ENCODE peak calls at places on chromosome 12, in ten cellular contexts. One of them, this sample, is unnamed.

GRCh38 chr12:46675736-46676135 is 150.1 kb downstream of the SLC38A4 start:
- DNase-seq in CD8-positive, alpha-beta memory T cell: no peak
- DNase-seq in GM20000: peak
- DNase-seq in fibroblast of the conjunctiva: peak
- DNase-seq in body of pancreas: peak
- DNase-seq in iPS-NIHi11: peak
- DNase-seq in caudate nucleus: no peak
- DNase-seq in ovary: peak
- DNase-seq in left ventricle myocardium inferior: no peak
- DNase-seq in naive thymus-derived CD8-positive, alpha-beta T cell: no peak
- DNase-seq in this sample: no peak

GRCh38 chr12:59780605-59781135 is 184.8 kb downstream of the SLC16A7 start:
- DNase-seq in body of pancreas: peak
- DNase-seq in caudate nucleus: no peak
- DNase-seq in CD8-positive, alpha-beta memory T cell: no peak
- DNase-seq in fibroblast of the conjunctiva: peak
- DNase-seq in left ventricle myocardium inferior: no peak
- DNase-seq in iPS-NIHi11: peak
- DNase-seq in ovary: no peak
- DNase-seq in naive thymus-derived CD8-positive, alpha-beta T cell: no peak
- DNase-seq in GM20000: no peak
- DNase-seq in this sample: no peak

GRCh38 chr12:52947738-52948423 is 1.0 kb upstream of the KRT18 start:
- DNase-seq in left ventricle myocardium inferior: no peak
- DNase-seq in fibroblast of the conjunctiva: no peak
- DNase-seq in GM20000: no peak
- DNase-seq in CD8-positive, alpha-beta memory T cell: no peak
- DNase-seq in ovary: no peak
- DNase-seq in iPS-NIHi11: no peak
- DNase-seq in naive thymus-derived CD8-positive, alpha-beta T cell: no peak
- DNase-seq in caudate nucleus: no peak
- DNase-seq in body of pancreas: no peak
- DNase-seq in this sample: no peak

GRCh38 chr12:91074068-91074819 is 16.4 kb upstream of the KERA start:
- DNase-seq in left ventricle myocardium inferior: no peak
- DNase-seq in GM20000: no peak
- DNase-seq in body of pancreas: no peak
- DNase-seq in naive thymus-derived CD8-positive, alpha-beta T cell: no peak
- DNase-seq in caudate nucleus: no peak
- DNase-seq in fibroblast of the conjunctiva: no peak
- DNase-seq in iPS-NIHi11: no peak
- DNase-seq in CD8-positive, alpha-beta memory T cell: no peak
- DNase-seq in ovary: no peak
- DNase-seq in this sample: no peak

GRCh38 chr12:120267736-120268135 is 2.2 kb upstream of the PXN start:
- DNase-seq in naive thymus-derived CD8-positive, alpha-beta T cell: no peak
- DNase-seq in ovary: no peak
- DNase-seq in body of pancreas: no peak
- DNase-seq in fibroblast of the conjunctiva: no peak
- DNase-seq in GM20000: no peak
- DNase-seq in left ventricle myocardium inferior: no peak
- DNase-seq in caudate nucleus: no peak
- DNase-seq in CD8-positive, alpha-beta memory T cell: no peak
- DNase-seq in iPS-NIHi11: no peak
- DNase-seq in this sample: no peak

GRCh38 chr12:117151195-117152031 is 38.9 kb downstream of the FBXO21 start:
- DNase-seq in ovary: peak
- DNase-seq in CD8-positive, alpha-beta memory T cell: no peak
- DNase-seq in body of pancreas: peak
- DNase-seq in caudate nucleus: no peak
- DNase-seq in fibroblast of the conjunctiva: peak
- DNase-seq in naive thymus-derived CD8-positive, alpha-beta T cell: no peak
- DNase-seq in left ventricle myocardium inferior: peak
- DNase-seq in iPS-NIHi11: peak
- DNase-seq in GM20000: no peak
- DNase-seq in this sample: peak

GRCh38 chr12:76329163-76329562 is 19.1 kb downstream of the BBS10 start:
- DNase-seq in naive thymus-derived CD8-positive, alpha-beta T cell: no peak
- DNase-seq in CD8-positive, alpha-beta memory T cell: no peak
- DNase-seq in ovary: no peak
- DNase-seq in iPS-NIHi11: peak
- DNase-seq in fibroblast of the conjunctiva: peak
- DNase-seq in caudate nucleus: no peak
- DNase-seq in GM20000: no peak
- DNase-seq in left ventricle myocardium inferior: no peak
- DNase-seq in body of pancreas: no peak
- DNase-seq in this sample: no peak

GRCh38 chr12:69910739-69911138 is 85.7 kb downstream of the MYRFL start:
- DNase-seq in naive thymus-derived CD8-positive, alpha-beta T cell: no peak
- DNase-seq in body of pancreas: no peak
- DNase-seq in caudate nucleus: no peak
- DNase-seq in CD8-positive, alpha-beta memory T cell: no peak
- DNase-seq in left ventricle myocardium inferior: no peak
- DNase-seq in ovary: no peak
- DNase-seq in fibroblast of the conjunctiva: no peak
- DNase-seq in iPS-NIHi11: no peak
- DNase-seq in GM20000: no peak
- DNase-seq in this sample: no peak

GRCh38 chr12:111806304-111806703 is 35.7 kb upstream of the MAPKAPK5 start:
- DNase-seq in left ventricle myocardium inferior: no peak
- DNase-seq in fibroblast of the conjunctiva: no peak
- DNase-seq in caudate nucleus: no peak
- DNase-seq in naive thymus-derived CD8-positive, alpha-beta T cell: no peak
- DNase-seq in CD8-positive, alpha-beta memory T cell: no peak
- DNase-seq in ovary: no peak
- DNase-seq in body of pancreas: no peak
- DNase-seq in iPS-NIHi11: no peak
- DNase-seq in GM20000: no peak
- DNase-seq in this sample: no peak

GRCh38 chr12:1574863-1575254 is 19.5 kb downstream of the FBXL14 start:
- DNase-seq in left ventricle myocardium inferior: no peak
- DNase-seq in caudate nucleus: no peak
- DNase-seq in naive thymus-derived CD8-positive, alpha-beta T cell: no peak
- DNase-seq in iPS-NIHi11: no peak
- DNase-seq in ovary: no peak
- DNase-seq in fibroblast of the conjunctiva: no peak
- DNase-seq in body of pancreas: no peak
- DNase-seq in GM20000: no peak
- DNase-seq in CD8-positive, alpha-beta memory T cell: no peak
- DNase-seq in this sample: no peak

GRCh38 chr12:62832528-62832927 is 102.4 kb downstream of the PPM1H start:
- DNase-seq in iPS-NIHi11: no peak
- DNase-seq in CD8-positive, alpha-beta memory T cell: no peak
- DNase-seq in left ventricle myocardium inferior: no peak
- DNase-seq in ovary: no peak
- DNase-seq in fibroblast of the conjunctiva: no peak
- DNase-seq in naive thymus-derived CD8-positive, alpha-beta T cell: no peak
- DNase-seq in body of pancreas: no peak
- DNase-seq in caudate nucleus: no peak
- DNase-seq in GM20000: no peak
- DNase-seq in this sample: no peak

GRCh38 chr12:71584356-71584755 is 79.3 kb downstream of the ZFC3H1 start:
- DNase-seq in fibroblast of the conjunctiva: no peak
- DNase-seq in ovary: no peak
- DNase-seq in body of pancreas: no peak
- DNase-seq in naive thymus-derived CD8-positive, alpha-beta T cell: no peak
- DNase-seq in caudate nucleus: no peak
- DNase-seq in CD8-positive, alpha-beta memory T cell: no peak
- DNase-seq in GM20000: no peak
- DNase-seq in iPS-NIHi11: no peak
- DNase-seq in left ventricle myocardium inferior: no peak
- DNase-seq in this sample: no peak

GRCh38 chr12:117674313-117674712 is 294.5 kb downstream of the KSR2 start:
- DNase-seq in body of pancreas: no peak
- DNase-seq in left ventricle myocardium inferior: no peak
- DNase-seq in iPS-NIHi11: no peak
- DNase-seq in GM20000: no peak
- DNase-seq in naive thymus-derived CD8-positive, alpha-beta T cell: no peak
- DNase-seq in CD8-positive, alpha-beta memory T cell: no peak
- DNase-seq in caudate nucleus: no peak
- DNase-seq in ovary: no peak
- DNase-seq in fibroblast of the conjunctiva: no peak
- DNase-seq in this sample: no peak

GRCh38 chr12:18677189-18677588 is 60.6 kb downstream of the PLCZ1 start:
- DNase-seq in fibroblast of the conjunctiva: no peak
- DNase-seq in naive thymus-derived CD8-positive, alpha-beta T cell: no peak
- DNase-seq in iPS-NIHi11: no peak
- DNase-seq in CD8-positive, alpha-beta memory T cell: no peak
- DNase-seq in body of pancreas: no peak
- DNase-seq in left ventricle myocardium inferior: no peak
- DNase-seq in ovary: no peak
- DNase-seq in GM20000: no peak
- DNase-seq in caudate nucleus: no peak
- DNase-seq in this sample: no peak

GRCh38 chr12:116427200-116427932 is 131.8 kb upstream of the MAP1LC3B2 start:
- DNase-seq in naive thymus-derived CD8-positive, alpha-beta T cell: no peak
- DNase-seq in iPS-NIHi11: peak
- DNase-seq in caudate nucleus: no peak
- DNase-seq in left ventricle myocardium inferior: no peak
- DNase-seq in ovary: no peak
- DNase-seq in fibroblast of the conjunctiva: no peak
- DNase-seq in GM20000: no peak
- DNase-seq in CD8-positive, alpha-beta memory T cell: no peak
- DNase-seq in body of pancreas: no peak
- DNase-seq in this sample: no peak

GRCh38 chr12:53476769-53477209 is 22.5 kb downstream of the MAP3K12 start:
- DNase-seq in CD8-positive, alpha-beta memory T cell: no peak
- DNase-seq in iPS-NIHi11: peak
- DNase-seq in fibroblast of the conjunctiva: no peak
- DNase-seq in ovary: no peak
- DNase-seq in left ventricle myocardium inferior: no peak
- DNase-seq in GM20000: no peak
- DNase-seq in naive thymus-derived CD8-positive, alpha-beta T cell: no peak
- DNase-seq in caudate nucleus: no peak
- DNase-seq in body of pancreas: no peak
- DNase-seq in this sample: no peak

GRCh38 chr12:42144174-42144423 is 575 bp downstream of the GXYLT1 start:
- DNase-seq in caudate nucleus: no peak
- DNase-seq in GM20000: no peak
- DNase-seq in CD8-positive, alpha-beta memory T cell: no peak
- DNase-seq in left ventricle myocardium inferior: no peak
- DNase-seq in body of pancreas: peak
- DNase-seq in fibroblast of the conjunctiva: no peak
- DNase-seq in iPS-NIHi11: no peak
- DNase-seq in ovary: no peak
- DNase-seq in naive thymus-derived CD8-positive, alpha-beta T cell: no peak
- DNase-seq in this sample: no peak

GRCh38 chr12:124386661-124387509 is 92.0 kb downstream of the RFLNA start:
- DNase-seq in ovary: no peak
- DNase-seq in caudate nucleus: no peak
- DNase-seq in fibroblast of the conjunctiva: no peak
- DNase-seq in GM20000: no peak
- DNase-seq in iPS-NIHi11: no peak
- DNase-seq in naive thymus-derived CD8-positive, alpha-beta T cell: no peak
- DNase-seq in CD8-positive, alpha-beta memory T cell: no peak
- DNase-seq in left ventricle myocardium inferior: peak
- DNase-seq in body of pancreas: peak
- DNase-seq in this sample: peak

This sample was measured in uterus.